ENCODE peak calls at places on chromosomes 7 and 10, in seven cellular contexts. D is Karpas-422, L is gastrocnemius medialis, K is left lung, R is endodermal cell, I is testis, O is GM06990. Q is an unnamed sample.
A peak's percentile ranks its signal among the peaks of the same experiment; 100 is the strongest.

GRCh38 chr7:138837627-138838026 is 39.6 kb upstream of the ATP6V0A4 start:
- DNase-seq in D (no peak), O (no peak), I (no peak), R (no peak), K (no peak), L (no peak), Q (no peak)

GRCh38 chr10:104735036-104735435 is 93.9 kb downstream of the SORCS3 start:
- DNase-seq in D (no peak), K (no peak), O (no peak), R (peak; percentile 86), L (no peak), I (no peak), Q (peak; percentile 71)

GRCh38 chr7:1639071-1639470 is 31.0 kb upstream of the ELFN1 start:
- DNase-seq in L (no peak), O (no peak), K (no peak), R (no peak), I (no peak), D (no peak), Q (peak; percentile 14)

GRCh38 chr10:50514995-50515394 is 108.8 kb downstream of the SGMS1 start:
- DNase-seq in R (no peak), O (no peak), I (peak; percentile 63), D (no peak), K (no peak), L (no peak), Q (no peak)

GRCh38 chr7:100247152-100247757 is 27.5 kb downstream of the PVRIG start:
- DNase-seq in O (no peak), K (no peak), I (no peak), D (no peak), L (peak; percentile 91), R (peak; percentile 93), Q (peak; percentile 92)

GRCh38 chr10:124223001-124223710 is 129.8 kb upstream of the CHST15 start:
- DNase-seq in D (no peak), K (no peak), I (no peak), L (no peak), O (no peak), R (no peak), Q (no peak)

GRCh38 chr10:18312385-18313145 is 172.3 kb downstream of the CACNB2 start:
- DNase-seq in R (no peak), O (no peak), D (peak; percentile 70), I (peak; percentile 56), K (no peak), L (no peak), Q (peak; percentile 27)

GRCh38 chr7:73907554-73908122 is 46.7 kb downstream of the TMEM270 start:
- DNase-seq in I (no peak), K (peak; percentile 6), O (no peak), R (no peak), L (no peak), D (no peak), Q (peak; percentile 42)

GRCh38 chr10:12902135-12902572 is 99.4 kb downstream of the CCDC3 start:
- DNase-seq in I (peak; percentile 79), K (no peak), R (peak; percentile 86), L (no peak), O (no peak), D (peak; percentile 81), Q (peak; percentile 87)

GRCh38 chr10:75398630-75399460 is 2.7 kb downstream of the ZNF503 start:
- DNase-seq in R (peak; percentile 81), L (no peak), D (no peak), O (peak; percentile 11), I (peak; percentile 32), K (peak; percentile 85), Q (peak; percentile 83)

DNA sequence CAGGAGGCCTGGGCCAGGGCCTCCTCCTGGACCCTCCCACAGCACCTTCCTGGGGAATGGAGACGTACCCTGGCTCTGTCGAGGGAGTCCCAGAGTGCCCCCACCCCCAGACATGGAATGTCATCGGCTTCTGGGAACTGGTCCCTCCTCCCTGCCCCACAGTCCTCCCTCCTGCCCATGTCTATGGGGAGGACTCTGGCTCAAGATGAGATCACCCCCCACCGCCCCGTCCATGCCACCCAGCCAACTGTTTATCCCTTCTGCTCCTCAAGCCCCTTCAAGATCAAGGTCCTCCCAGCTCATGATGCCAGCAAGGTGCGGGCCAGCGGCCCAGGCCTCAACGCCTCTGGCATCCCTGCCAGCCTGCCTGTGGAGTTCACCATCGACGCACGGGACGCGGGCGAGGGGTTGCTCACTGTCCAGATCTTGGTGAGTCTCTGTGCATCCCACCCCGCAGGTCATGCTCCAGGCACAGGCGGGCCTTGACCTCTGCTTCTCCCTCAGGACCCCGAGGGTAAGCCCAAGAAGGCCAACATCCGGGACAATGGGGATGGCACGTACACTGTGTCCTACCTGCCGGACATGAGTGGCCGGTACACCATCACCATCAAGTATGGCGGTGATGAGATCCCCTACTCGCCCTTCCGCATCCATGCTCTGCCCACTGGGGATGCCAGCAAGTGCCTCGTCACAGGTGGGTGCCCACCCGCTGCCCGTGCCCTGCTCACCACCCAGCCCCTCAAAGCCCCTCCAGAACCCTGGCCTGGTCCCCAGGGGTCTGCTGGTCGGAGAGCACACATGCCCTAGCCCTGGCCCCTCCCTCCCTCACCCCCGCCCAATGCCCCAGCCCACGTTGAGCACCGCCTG is 14.1 kb upstream of the ATP6V1F start:
- DNase-seq in K (no peak), I (no peak), L (no peak), O (no peak), R (no peak), D (no peak), Q (no peak)
- H3K36me3 ChIP-seq in K (no peaks in the 10 kb centered on the region), I (no peaks in the 10 kb centered on the region), L (peaks cover 100% of the 10 kb centered on the region), O (no peaks in the 10 kb centered on the region), R (no peaks in the 10 kb centered on the region), D (no peaks in the 10 kb centered on the region), Q (peaks cover 1% of the 10 kb centered on the region)

DNA sequence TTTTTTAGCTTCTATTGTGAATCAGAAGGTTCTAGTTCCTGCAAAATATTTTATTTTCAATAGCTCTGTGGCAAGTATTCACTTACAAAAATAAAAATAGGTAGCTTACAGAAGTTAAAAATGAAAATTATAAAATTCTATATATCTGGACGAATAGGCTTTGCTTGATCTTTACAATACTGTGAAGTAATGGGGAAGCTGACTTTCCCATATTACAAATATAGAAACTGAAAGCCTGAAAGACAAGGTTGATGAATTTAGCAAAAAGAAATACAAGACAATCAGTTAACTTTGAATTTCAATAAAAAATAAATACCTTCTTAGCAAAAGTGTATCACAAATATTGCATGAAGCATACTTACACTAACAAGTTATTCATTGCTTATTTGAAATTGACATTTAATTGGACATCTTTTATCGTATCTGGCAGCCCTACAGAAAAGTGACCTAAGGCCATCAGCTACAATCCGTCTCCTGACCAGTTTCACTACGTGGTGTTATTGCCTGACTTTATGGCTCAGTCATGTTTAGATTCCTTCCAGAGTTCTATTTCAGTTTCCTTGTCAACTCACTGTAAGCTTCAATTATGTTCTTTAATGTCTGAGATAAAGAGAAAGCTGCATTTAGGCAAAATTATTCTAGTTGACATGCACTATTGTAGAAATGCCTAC is 310.5 kb upstream of the HGF start:
- DNase-seq in R (no peak), D (no peak), L (no peak), O (peak; percentile 66), K (no peak), I (no peak), Q (no peak)
- H3K4me3 ChIP-seq in R (no peak overlapping the region), D (no peak overlapping the region), L (no peak overlapping the region), O (no peak overlapping the region), K (no peak overlapping the region), I (no peak overlapping the region), Q (no peak overlapping the region)

DNA sequence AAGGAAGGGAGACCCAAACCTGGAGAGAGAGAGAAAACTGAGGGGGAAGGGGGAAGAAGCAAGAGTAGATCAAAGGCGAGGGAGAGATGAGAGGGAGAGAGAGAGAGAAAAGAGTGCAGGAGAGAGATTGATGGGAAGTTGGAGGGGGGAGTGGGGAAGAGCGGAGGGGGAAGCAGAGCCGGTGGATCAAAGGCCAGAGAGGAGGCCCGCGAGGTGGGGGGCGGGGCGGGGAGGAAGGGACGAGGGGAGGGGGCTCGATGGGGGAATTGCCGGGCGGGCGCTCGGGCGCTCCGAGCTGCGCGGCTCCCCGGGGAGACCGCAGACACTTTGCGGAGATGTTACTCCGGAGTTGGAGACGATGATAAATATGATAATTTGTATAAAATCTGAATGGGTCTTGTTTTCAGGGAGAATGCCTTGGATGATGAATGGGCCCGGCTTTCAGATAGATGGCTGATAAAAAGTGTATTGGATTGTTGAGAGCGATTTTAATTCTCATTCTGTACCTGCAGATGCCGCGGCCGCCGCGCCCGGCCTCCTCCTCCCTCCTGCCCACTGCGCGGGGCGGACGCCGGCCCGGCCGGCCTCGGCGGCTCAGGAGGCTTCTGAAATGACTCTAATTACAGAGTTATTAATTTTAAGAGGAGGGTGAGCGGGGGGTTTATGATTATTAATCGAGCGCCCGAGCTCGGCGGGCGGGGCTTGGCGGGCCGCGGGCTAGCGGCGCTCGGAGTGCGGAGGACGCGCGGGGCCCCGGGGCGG is 21.4 kb upstream of the PAX2 start:
- DNase-seq in R (peak; percentile 61), O (no peak), I (no peak), L (no peak), D (no peak), K (peak; percentile 69), Q (peak; percentile 85)
- H3K27me3 ChIP-seq in R (peaks cover 99% of the 10 kb centered on the region), O (peaks cover 8% of the 10 kb centered on the region), I (no peaks in the 10 kb centered on the region), L (peaks cover 72% of the 10 kb centered on the region), D (no peaks in the 10 kb centered on the region), K (peaks cover 100% of the 10 kb centered on the region), Q (peaks cover 90% of the 10 kb centered on the region)

DNA sequence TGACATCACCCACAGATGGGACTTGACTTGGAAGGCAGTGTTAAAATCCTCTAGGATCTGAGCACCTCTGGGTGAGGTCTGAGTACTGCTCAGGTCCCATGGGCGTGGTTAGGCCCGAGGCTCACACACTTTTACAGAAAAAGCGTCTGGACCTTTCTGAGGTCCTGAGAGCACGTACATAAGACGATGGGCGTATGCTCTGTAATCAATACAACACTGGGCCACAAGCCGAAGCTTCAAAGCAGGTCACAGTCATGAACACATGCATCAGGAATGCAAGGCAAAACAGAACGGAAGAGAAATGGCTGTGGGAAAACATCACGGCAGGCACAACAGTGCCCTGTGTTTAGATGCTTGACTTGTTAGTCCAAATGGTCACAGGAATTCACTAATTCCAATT is 112.2 kb downstream of the LARP4B start:
- DNase-seq in O (no peak), R (no peak), L (no peak), K (no peak), D (no peak), I (no peak), Q (no peak)
- H3K36me3 ChIP-seq in O (peaks cover 66% of the 10 kb centered on the region), R (peaks cover 96% of the 10 kb centered on the region), L (peaks cover 82% of the 10 kb centered on the region), K (no peaks in the 10 kb centered on the region), D (peaks cover 64% of the 10 kb centered on the region), I (no peaks in the 10 kb centered on the region), Q (peaks cover 66% of the 10 kb centered on the region)

GRCh38 chr10:29804025-29804852 is 169.5 kb upstream of the SVIL start:
- DNase-seq in O (no peak), D (no peak), L (peak; percentile 82), R (no peak), K (no peak), I (no peak), Q (no peak)
- H3K4me3 ChIP-seq in O (no peak overlapping the region), D (no peak overlapping the region), L (no peak overlapping the region), R (no peak overlapping the region), K (no peak overlapping the region), I (no peak overlapping the region), Q (no peak overlapping the region)

DNA sequence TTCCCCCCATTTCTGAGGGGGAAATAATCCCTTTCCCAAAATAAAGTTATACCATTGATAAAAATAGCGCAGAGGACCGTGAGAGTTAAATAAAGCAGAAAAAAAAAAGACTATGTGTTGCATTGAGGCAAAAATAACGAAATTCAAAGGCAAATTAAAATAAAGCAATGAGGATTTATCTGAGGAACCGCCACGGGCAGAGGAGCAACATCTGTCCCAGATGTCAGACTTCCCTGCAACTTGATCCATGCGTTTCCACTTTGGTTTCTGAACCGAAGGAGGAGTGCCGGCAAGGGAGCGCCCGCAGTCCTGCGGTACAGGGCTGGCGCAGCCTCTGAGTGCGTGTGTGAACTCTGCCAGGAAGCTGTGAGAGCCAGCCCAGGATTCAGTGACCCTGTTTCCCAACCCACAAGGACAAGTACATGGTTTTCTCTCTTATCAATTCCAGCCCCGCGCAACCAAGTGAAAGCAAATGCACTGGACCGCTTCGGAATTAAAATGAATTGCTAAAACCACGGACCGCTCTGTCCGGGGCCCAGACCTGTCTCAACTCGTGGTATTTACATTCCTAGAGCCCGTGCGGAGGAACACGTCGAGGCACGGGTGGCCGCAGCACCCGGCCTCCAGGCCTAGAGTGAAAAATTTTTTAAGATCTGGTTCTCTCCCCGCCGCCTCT is 291.7 kb upstream of the NFE2L3 start:
- DNase-seq in R (peak; percentile 80), D (no peak), O (no peak), L (no peak), K (no peak), I (no peak), Q (peak; percentile 59)
- H3K27me3 ChIP-seq in R (peaks cover 53% of the 10 kb centered on the region), D (no peaks in the 10 kb centered on the region), O (no peaks in the 10 kb centered on the region), L (peaks cover 29% of the 10 kb centered on the region), K (peaks cover 100% of the 10 kb centered on the region), I (peaks cover 14% of the 10 kb centered on the region), Q (peaks cover 73% of the 10 kb centered on the region)

Q was measured in H7.